ENCODE peak calls at places on chromosomes 12 and 14, in seven cellular contexts. One of them, this sample, is unnamed.
A peak's percentile ranks its signal among the peaks of the same experiment; 100 is the strongest.

GRCh38 chr12:111434049-111434448 is 28.3 kb downstream of the SH2B3 start:
- DNase-seq in stomach: no peak
- DNase-seq in PC-3: no peak
- DNase-seq in adrenal gland: no peak
- DNase-seq in naive thymus-derived CD4-positive, alpha-beta T cell: no peak
- DNase-seq in aorta: peak; percentile 9
- DNase-seq in GM12865: no peak
- DNase-seq in this sample: no peak

GRCh38 chr12:130514149-130514551 is 176.5 kb downstream of the PIWIL1 start:
- DNase-seq in stomach: no peak
- DNase-seq in PC-3: no peak
- DNase-seq in adrenal gland: no peak
- DNase-seq in naive thymus-derived CD4-positive, alpha-beta T cell: no peak
- DNase-seq in aorta: no peak
- DNase-seq in GM12865: no peak
- DNase-seq in this sample: no peak

GRCh38 chr12:2054091-2055018 is 1.6 kb downstream of the CACNA1C start:
- DNase-seq in stomach: no peak
- DNase-seq in PC-3: no peak
- DNase-seq in adrenal gland: no peak
- DNase-seq in naive thymus-derived CD4-positive, alpha-beta T cell: no peak
- DNase-seq in aorta: no peak
- DNase-seq in GM12865: no peak
- DNase-seq in this sample: no peak

GRCh38 chr12:102294568-102294967 is 96.9 kb upstream of the PMCH start:
- DNase-seq in stomach: no peak
- DNase-seq in PC-3: no peak
- DNase-seq in adrenal gland: no peak
- DNase-seq in naive thymus-derived CD4-positive, alpha-beta T cell: no peak
- DNase-seq in aorta: no peak
- DNase-seq in GM12865: no peak
- DNase-seq in this sample: no peak

GRCh38 chr14:55580401-55581010 is 499 bp downstream of the KTN1 start:
- DNase-seq in stomach: peak; percentile 36
- DNase-seq in PC-3: peak; percentile 43
- DNase-seq in adrenal gland: peak; percentile 45
- DNase-seq in naive thymus-derived CD4-positive, alpha-beta T cell: peak; percentile 50
- DNase-seq in aorta: peak; percentile 61
- DNase-seq in GM12865: peak; percentile 65
- DNase-seq in this sample: no peak

GRCh38 chr14:54579606-54580005 is 12.7 kb downstream of the SAMD4A start:
- DNase-seq in stomach: no peak
- DNase-seq in PC-3: no peak
- DNase-seq in adrenal gland: no peak
- DNase-seq in naive thymus-derived CD4-positive, alpha-beta T cell: no peak
- DNase-seq in aorta: no peak
- DNase-seq in GM12865: no peak
- DNase-seq in this sample: no peak

GRCh38 chr12:60012659-60013058 is 416.8 kb downstream of the SLC16A7 start:
- DNase-seq in stomach: no peak
- DNase-seq in PC-3: no peak
- DNase-seq in adrenal gland: no peak
- DNase-seq in naive thymus-derived CD4-positive, alpha-beta T cell: no peak
- DNase-seq in aorta: no peak
- DNase-seq in GM12865: no peak
- DNase-seq in this sample: no peak

GRCh38 chr12:16361142-16361783 is 13.8 kb downstream of the MGST1 start:
- DNase-seq in stomach: no peak
- DNase-seq in PC-3: no peak
- DNase-seq in adrenal gland: no peak
- DNase-seq in naive thymus-derived CD4-positive, alpha-beta T cell: no peak
- DNase-seq in aorta: no peak
- DNase-seq in GM12865: no peak
- DNase-seq in this sample: no peak

GRCh38 chr12:7884687-7885086 is 12.0 kb upstream of the SLC2A14 start:
- DNase-seq in stomach: no peak
- DNase-seq in PC-3: no peak
- DNase-seq in adrenal gland: no peak
- DNase-seq in naive thymus-derived CD4-positive, alpha-beta T cell: no peak
- DNase-seq in aorta: no peak
- DNase-seq in GM12865: no peak
- DNase-seq in this sample: no peak

GRCh38 chr14:86012391-86012790 is 482.4 kb downstream of the FLRT2 start:
- DNase-seq in stomach: no peak
- DNase-seq in PC-3: no peak
- DNase-seq in adrenal gland: no peak
- DNase-seq in naive thymus-derived CD4-positive, alpha-beta T cell: no peak
- DNase-seq in aorta: no peak
- DNase-seq in GM12865: no peak
- DNase-seq in this sample: no peak

GRCh38 chr12:108671110-108671509 is 37.4 kb upstream of the SELPLG start:
- DNase-seq in stomach: no peak
- DNase-seq in PC-3: no peak
- DNase-seq in adrenal gland: no peak
- DNase-seq in naive thymus-derived CD4-positive, alpha-beta T cell: no peak
- DNase-seq in aorta: no peak
- DNase-seq in GM12865: no peak
- DNase-seq in this sample: no peak

GRCh38 chr12:55718650-55719275 is 1.4 kb upstream of the RDH5 start:
- DNase-seq in stomach: no peak
- DNase-seq in PC-3: no peak
- DNase-seq in adrenal gland: no peak
- DNase-seq in naive thymus-derived CD4-positive, alpha-beta T cell: no peak
- DNase-seq in aorta: peak; percentile 51
- DNase-seq in GM12865: no peak
- DNase-seq in this sample: no peak

GRCh38 chr12:55716582-55717396 is 943 bp downstream of the BLOC1S1 start:
- DNase-seq in stomach: no peak
- DNase-seq in PC-3: peak; percentile 22
- DNase-seq in adrenal gland: no peak
- DNase-seq in naive thymus-derived CD4-positive, alpha-beta T cell: no peak
- DNase-seq in aorta: peak; percentile 42
- DNase-seq in GM12865: no peak
- DNase-seq in this sample: no peak

GRCh38 chr12:55718020-55718419 is 2.2 kb upstream of the RDH5 start:
- DNase-seq in stomach: no peak
- DNase-seq in PC-3: no peak
- DNase-seq in adrenal gland: no peak
- DNase-seq in naive thymus-derived CD4-positive, alpha-beta T cell: no peak
- DNase-seq in aorta: peak; percentile 54
- DNase-seq in GM12865: no peak
- DNase-seq in this sample: no peak

GRCh38 chr12:55715833-55716581 is at the start of gene BLOC1S1:
- DNase-seq in stomach: peak; percentile 96
- DNase-seq in PC-3: peak; percentile 95
- DNase-seq in adrenal gland: peak; percentile 95
- DNase-seq in naive thymus-derived CD4-positive, alpha-beta T cell: peak; percentile 90
- DNase-seq in aorta: peak; percentile 95
- DNase-seq in GM12865: peak; percentile 98
- DNase-seq in this sample: peak; percentile 82

DNA sequence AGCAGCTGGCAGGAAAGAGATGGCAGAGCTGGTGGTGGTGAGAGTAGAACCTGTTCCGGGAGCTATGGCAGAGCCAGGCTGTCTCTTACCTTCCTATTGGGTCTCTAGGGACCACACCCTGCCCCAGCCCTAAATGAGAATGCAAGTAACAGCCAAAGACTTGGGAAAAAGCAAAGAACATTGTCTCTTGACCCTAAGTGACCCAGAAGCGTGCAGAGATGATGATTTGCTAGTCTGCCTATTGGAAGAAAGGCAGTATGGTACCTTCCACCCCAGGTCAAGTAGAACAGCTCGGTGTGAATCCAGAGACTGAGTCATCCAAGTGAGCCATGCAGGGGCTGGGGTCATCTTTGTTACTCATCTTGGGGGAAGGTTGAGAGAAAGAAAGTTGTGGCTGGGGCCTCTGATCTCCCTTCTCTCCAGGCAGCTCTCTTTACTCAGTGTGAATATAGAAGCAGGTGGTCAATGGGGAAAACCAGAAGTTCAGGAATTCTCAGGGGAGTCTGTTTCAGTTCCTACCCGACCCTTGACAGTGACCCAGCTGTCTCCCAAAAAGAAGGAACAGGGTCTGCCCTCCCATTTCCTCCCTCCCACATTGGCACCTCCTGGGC is 1.7 kb downstream of the BLOC1S1 start:
- DNase-seq in stomach: no peak
- DNase-seq in PC-3: peak; percentile 82
- DNase-seq in adrenal gland: no peak
- DNase-seq in naive thymus-derived CD4-positive, alpha-beta T cell: no peak
- DNase-seq in aorta: peak; percentile 36
- DNase-seq in GM12865: peak; percentile 24
- DNase-seq in this sample: no peak
- H3K4me3 ChIP-seq in stomach: peak overlapping the region; percentile 56
- H3K4me3 ChIP-seq in PC-3: peak overlapping the region; percentile 72
- H3K4me3 ChIP-seq in adrenal gland: no peak overlapping the region
- H3K4me3 ChIP-seq in naive thymus-derived CD4-positive, alpha-beta T cell: no peak overlapping the region
- H3K4me3 ChIP-seq in aorta: no peak overlapping the region
- H3K4me3 ChIP-seq in GM12865: peak overlapping the region; percentile 96
- H3K4me3 ChIP-seq in this sample: peak overlapping the region; percentile 65

GRCh38 chr12:27549231-27549800 is 25.3 kb downstream of the PPFIBP1 start:
- DNase-seq in stomach: no peak
- DNase-seq in PC-3: peak; percentile 97
- DNase-seq in adrenal gland: no peak
- DNase-seq in naive thymus-derived CD4-positive, alpha-beta T cell: no peak
- DNase-seq in aorta: no peak
- DNase-seq in GM12865: no peak
- DNase-seq in this sample: peak; percentile 57
- H3K4me3 ChIP-seq in stomach: no peak overlapping the region
- H3K4me3 ChIP-seq in PC-3: peak overlapping the region; percentile 51
- H3K4me3 ChIP-seq in adrenal gland: no peak overlapping the region
- H3K4me3 ChIP-seq in naive thymus-derived CD4-positive, alpha-beta T cell: no peak overlapping the region
- H3K4me3 ChIP-seq in aorta: no peak overlapping the region
- H3K4me3 ChIP-seq in GM12865: no peak overlapping the region
- H3K4me3 ChIP-seq in this sample: no peak overlapping the region

DNA sequence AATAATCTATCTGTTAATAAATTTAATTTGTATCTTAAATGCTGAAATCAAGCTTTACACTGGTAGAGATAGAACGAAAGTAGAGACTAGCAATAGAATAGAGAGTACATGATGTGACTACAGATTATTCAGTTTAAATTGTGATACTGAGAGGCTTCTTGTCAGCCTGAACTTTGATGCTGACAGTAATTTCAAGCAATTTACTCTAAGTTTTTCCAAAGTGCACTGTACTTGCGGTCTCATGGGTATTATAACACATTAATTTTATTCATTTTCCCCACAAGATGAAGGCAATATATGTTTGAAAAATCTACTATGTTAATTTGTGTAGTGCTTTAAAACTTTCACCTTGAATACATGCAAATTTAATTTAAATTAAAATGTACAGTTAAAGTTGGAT is 914.0 kb upstream of the FBXO33 start:
- DNase-seq in stomach: no peak
- DNase-seq in PC-3: no peak
- DNase-seq in adrenal gland: no peak
- DNase-seq in naive thymus-derived CD4-positive, alpha-beta T cell: no peak
- DNase-seq in aorta: no peak
- DNase-seq in GM12865: no peak
- DNase-seq in this sample: no peak
- H3K4me3 ChIP-seq in stomach: no peak overlapping the region
- H3K4me3 ChIP-seq in PC-3: no peak overlapping the region
- H3K4me3 ChIP-seq in adrenal gland: no peak overlapping the region
- H3K4me3 ChIP-seq in naive thymus-derived CD4-positive, alpha-beta T cell: no peak overlapping the region
- H3K4me3 ChIP-seq in aorta: no peak overlapping the region
- H3K4me3 ChIP-seq in GM12865: no peak overlapping the region
- H3K4me3 ChIP-seq in this sample: no peak overlapping the region

GRCh38 chr12:103580026-103580425 is 7.0 kb upstream of the STAB2 start:
- DNase-seq in stomach: no peak
- DNase-seq in PC-3: no peak
- DNase-seq in adrenal gland: no peak
- DNase-seq in naive thymus-derived CD4-positive, alpha-beta T cell: no peak
- DNase-seq in aorta: no peak
- DNase-seq in GM12865: no peak
- DNase-seq in this sample: no peak

GRCh38 chr12:103583008-103583407 is 4.1 kb upstream of the STAB2 start:
- DNase-seq in stomach: no peak
- DNase-seq in PC-3: no peak
- DNase-seq in adrenal gland: no peak
- DNase-seq in naive thymus-derived CD4-positive, alpha-beta T cell: no peak
- DNase-seq in aorta: no peak
- DNase-seq in GM12865: no peak
- DNase-seq in this sample: no peak

DNA sequence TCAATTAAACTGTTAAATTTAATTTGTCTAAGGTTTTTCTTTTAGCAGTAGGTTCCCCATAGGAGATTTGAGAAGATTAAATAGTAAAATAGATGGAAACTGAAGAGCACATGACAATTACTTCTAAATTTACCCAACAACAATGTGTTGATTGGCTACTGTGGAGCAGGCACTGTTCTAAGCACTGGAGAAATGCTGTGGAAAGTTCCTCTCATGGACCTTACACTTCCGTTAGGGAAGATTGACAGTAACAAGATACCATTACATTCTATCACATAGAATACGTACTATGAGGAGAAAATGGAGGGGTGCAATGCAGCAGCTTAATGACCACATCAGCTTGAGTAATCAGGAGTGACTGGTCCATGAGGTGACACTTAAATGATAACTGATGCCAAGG is 8.1 kb upstream of the STAB2 start:
- DNase-seq in stomach: no peak
- DNase-seq in PC-3: no peak
- DNase-seq in adrenal gland: no peak
- DNase-seq in naive thymus-derived CD4-positive, alpha-beta T cell: no peak
- DNase-seq in aorta: no peak
- DNase-seq in GM12865: no peak
- DNase-seq in this sample: no peak
- H3K4me3 ChIP-seq in stomach: no peak overlapping the region
- H3K4me3 ChIP-seq in PC-3: no peak overlapping the region
- H3K4me3 ChIP-seq in adrenal gland: no peak overlapping the region
- H3K4me3 ChIP-seq in naive thymus-derived CD4-positive, alpha-beta T cell: no peak overlapping the region
- H3K4me3 ChIP-seq in aorta: no peak overlapping the region
- H3K4me3 ChIP-seq in GM12865: no peak overlapping the region
- H3K4me3 ChIP-seq in this sample: no peak overlapping the region

GRCh38 chr14:73058923-73059311 is 583 bp downstream of the RBM25 start:
- DNase-seq in stomach: no peak
- DNase-seq in PC-3: peak; percentile 45
- DNase-seq in adrenal gland: peak; percentile 53
- DNase-seq in naive thymus-derived CD4-positive, alpha-beta T cell: no peak
- DNase-seq in aorta: no peak
- DNase-seq in GM12865: no peak
- DNase-seq in this sample: peak; percentile 1
- H3K4me3 ChIP-seq in stomach: peak overlapping the region; percentile 86
- H3K4me3 ChIP-seq in PC-3: peak overlapping the region; percentile 86
- H3K4me3 ChIP-seq in adrenal gland: peak overlapping the region; percentile 35
- H3K4me3 ChIP-seq in naive thymus-derived CD4-positive, alpha-beta T cell: peak overlapping the region; percentile 77
- H3K4me3 ChIP-seq in aorta: peak overlapping the region; percentile 52
- H3K4me3 ChIP-seq in GM12865: peak overlapping the region; percentile 96
- H3K4me3 ChIP-seq in this sample: peak overlapping the region; percentile 97